ENCODE peak calls at places on chromosomes 2 and 18, in eight cellular contexts. One of them, this sample, is unnamed.

GRCh38 chr18:33870059-33870458 is 292.0 kb downstream of the ASXL3 start:
- DNase-seq in AG09309: no peak
- DNase-seq in suprapubic skin: no peak
- DNase-seq in kidney epithelial cell: peak; percentile 1
- DNase-seq in HL-60: no peak
- DNase-seq in Karpas-422: no peak
- DNase-seq in naive thymus-derived CD4-positive, alpha-beta T cell: no peak
- DNase-seq in adrenal gland: no peak
- DNase-seq in this sample: no peak

GRCh38 chr2:10487144-10488104 is 39.3 kb upstream of the ODC1 start:
- DNase-seq in AG09309: no peak
- DNase-seq in suprapubic skin: peak; percentile 30
- DNase-seq in kidney epithelial cell: no peak
- DNase-seq in HL-60: no peak
- DNase-seq in Karpas-422: no peak
- DNase-seq in naive thymus-derived CD4-positive, alpha-beta T cell: peak; percentile 14
- DNase-seq in adrenal gland: no peak
- DNase-seq in this sample: no peak

GRCh38 chr2:24509425-24509824 is 18.4 kb downstream of the NCOA1 start:
- DNase-seq in AG09309: no peak
- DNase-seq in suprapubic skin: no peak
- DNase-seq in kidney epithelial cell: no peak
- DNase-seq in HL-60: no peak
- DNase-seq in Karpas-422: no peak
- DNase-seq in naive thymus-derived CD4-positive, alpha-beta T cell: no peak
- DNase-seq in adrenal gland: no peak
- DNase-seq in this sample: no peak

GRCh38 chr18:50819027-50819726 is 639 bp downstream of the MRO start:
- DNase-seq in AG09309: no peak
- DNase-seq in suprapubic skin: no peak
- DNase-seq in kidney epithelial cell: no peak
- DNase-seq in HL-60: no peak
- DNase-seq in Karpas-422: no peak
- DNase-seq in naive thymus-derived CD4-positive, alpha-beta T cell: no peak
- DNase-seq in adrenal gland: peak; percentile 30
- DNase-seq in this sample: no peak

GRCh38 chr2:161131074-161131680 is 29.1 kb upstream of the TANK start:
- DNase-seq in AG09309: no peak
- DNase-seq in suprapubic skin: no peak
- DNase-seq in kidney epithelial cell: no peak
- DNase-seq in HL-60: no peak
- DNase-seq in Karpas-422: no peak
- DNase-seq in naive thymus-derived CD4-positive, alpha-beta T cell: no peak
- DNase-seq in adrenal gland: no peak
- DNase-seq in this sample: no peak

GRCh38 chr2:116582850-116583249 is 1231.6 kb upstream of the DDX18 start:
- DNase-seq in AG09309: no peak
- DNase-seq in suprapubic skin: no peak
- DNase-seq in kidney epithelial cell: no peak
- DNase-seq in HL-60: no peak
- DNase-seq in Karpas-422: no peak
- DNase-seq in naive thymus-derived CD4-positive, alpha-beta T cell: no peak
- DNase-seq in adrenal gland: no peak
- DNase-seq in this sample: no peak

GRCh38 chr2:86414996-86415395 is 26.2 kb upstream of the KDM3A start:
- DNase-seq in AG09309: no peak
- DNase-seq in suprapubic skin: no peak
- DNase-seq in kidney epithelial cell: no peak
- DNase-seq in HL-60: no peak
- DNase-seq in Karpas-422: no peak
- DNase-seq in naive thymus-derived CD4-positive, alpha-beta T cell: no peak
- DNase-seq in adrenal gland: no peak
- DNase-seq in this sample: no peak

GRCh38 chr2:216320852-216321251 is 51.4 kb downstream of the MARCHF4 start:
- DNase-seq in AG09309: no peak
- DNase-seq in suprapubic skin: no peak
- DNase-seq in kidney epithelial cell: no peak
- DNase-seq in HL-60: no peak
- DNase-seq in Karpas-422: no peak
- DNase-seq in naive thymus-derived CD4-positive, alpha-beta T cell: no peak
- DNase-seq in adrenal gland: no peak
- DNase-seq in this sample: no peak

GRCh38 chr18:79645291-79645983 is 34.2 kb upstream of the CTDP1 start:
- DNase-seq in AG09309: no peak
- DNase-seq in suprapubic skin: no peak
- DNase-seq in kidney epithelial cell: no peak
- DNase-seq in HL-60: peak; percentile 97
- DNase-seq in Karpas-422: no peak
- DNase-seq in naive thymus-derived CD4-positive, alpha-beta T cell: no peak
- DNase-seq in adrenal gland: no peak
- DNase-seq in this sample: no peak

GRCh38 chr2:235495373-235496238 is 1.8 kb downstream of the AGAP1 start:
- DNase-seq in AG09309: no peak
- DNase-seq in suprapubic skin: no peak
- DNase-seq in kidney epithelial cell: no peak
- DNase-seq in HL-60: no peak
- DNase-seq in Karpas-422: no peak
- DNase-seq in naive thymus-derived CD4-positive, alpha-beta T cell: no peak
- DNase-seq in adrenal gland: peak; percentile 7
- DNase-seq in this sample: no peak

GRCh38 chr18:14748496-14748895 is 524 bp downstream of the ANKRD30B start:
- DNase-seq in AG09309: no peak
- DNase-seq in suprapubic skin: no peak
- DNase-seq in kidney epithelial cell: no peak
- DNase-seq in HL-60: no peak
- DNase-seq in Karpas-422: no peak
- DNase-seq in naive thymus-derived CD4-positive, alpha-beta T cell: no peak
- DNase-seq in adrenal gland: no peak
- DNase-seq in this sample: no peak

GRCh38 chr2:82790277-82791021 is 1668.6 kb downstream of the SUCLG1 start:
- DNase-seq in AG09309: peak; percentile 11
- DNase-seq in suprapubic skin: no peak
- DNase-seq in kidney epithelial cell: peak; percentile 25
- DNase-seq in HL-60: no peak
- DNase-seq in Karpas-422: no peak
- DNase-seq in naive thymus-derived CD4-positive, alpha-beta T cell: no peak
- DNase-seq in adrenal gland: no peak
- DNase-seq in this sample: peak; percentile 12

GRCh38 chr2:3283206-3283605 is 94.4 kb downstream of the EIPR1 start:
- DNase-seq in AG09309: no peak
- DNase-seq in suprapubic skin: peak; percentile 40
- DNase-seq in kidney epithelial cell: no peak
- DNase-seq in HL-60: no peak
- DNase-seq in Karpas-422: no peak
- DNase-seq in naive thymus-derived CD4-positive, alpha-beta T cell: no peak
- DNase-seq in adrenal gland: no peak
- DNase-seq in this sample: no peak
- H3K4me3 ChIP-seq in AG09309: no peak overlapping the region
- H3K4me3 ChIP-seq in suprapubic skin: no peak overlapping the region
- H3K4me3 ChIP-seq in kidney epithelial cell: no peak overlapping the region
- H3K4me3 ChIP-seq in HL-60: no peak overlapping the region
- H3K4me3 ChIP-seq in Karpas-422: no peak overlapping the region
- H3K4me3 ChIP-seq in naive thymus-derived CD4-positive, alpha-beta T cell: no peak overlapping the region
- H3K4me3 ChIP-seq in adrenal gland: no peak overlapping the region
- H3K4me3 ChIP-seq in this sample: no peak overlapping the region

GRCh38 chr2:201084863-201085262 is 13.1 kb downstream of the NDUFB3 start:
- DNase-seq in AG09309: peak; percentile 7
- DNase-seq in suprapubic skin: no peak
- DNase-seq in kidney epithelial cell: no peak
- DNase-seq in HL-60: no peak
- DNase-seq in Karpas-422: no peak
- DNase-seq in naive thymus-derived CD4-positive, alpha-beta T cell: no peak
- DNase-seq in adrenal gland: no peak
- DNase-seq in this sample: no peak

GRCh38 chr2:201093573-201093972 is 21.8 kb downstream of the NDUFB3 start:
- DNase-seq in AG09309: no peak
- DNase-seq in suprapubic skin: no peak
- DNase-seq in kidney epithelial cell: no peak
- DNase-seq in HL-60: peak; percentile 86
- DNase-seq in Karpas-422: no peak
- DNase-seq in naive thymus-derived CD4-positive, alpha-beta T cell: no peak
- DNase-seq in adrenal gland: no peak
- DNase-seq in this sample: no peak

GRCh38 chr2:201090574-201090973 is 18.8 kb downstream of the NDUFB3 start:
- DNase-seq in AG09309: no peak
- DNase-seq in suprapubic skin: no peak
- DNase-seq in kidney epithelial cell: no peak
- DNase-seq in HL-60: no peak
- DNase-seq in Karpas-422: no peak
- DNase-seq in naive thymus-derived CD4-positive, alpha-beta T cell: no peak
- DNase-seq in adrenal gland: no peak
- DNase-seq in this sample: no peak
- H3K4me3 ChIP-seq in AG09309: no peak overlapping the region
- H3K4me3 ChIP-seq in suprapubic skin: no peak overlapping the region
- H3K4me3 ChIP-seq in kidney epithelial cell: no peak overlapping the region
- H3K4me3 ChIP-seq in HL-60: no peak overlapping the region
- H3K4me3 ChIP-seq in Karpas-422: no peak overlapping the region
- H3K4me3 ChIP-seq in naive thymus-derived CD4-positive, alpha-beta T cell: no peak overlapping the region
- H3K4me3 ChIP-seq in adrenal gland: no peak overlapping the region
- H3K4me3 ChIP-seq in this sample: no peak overlapping the region

DNA sequence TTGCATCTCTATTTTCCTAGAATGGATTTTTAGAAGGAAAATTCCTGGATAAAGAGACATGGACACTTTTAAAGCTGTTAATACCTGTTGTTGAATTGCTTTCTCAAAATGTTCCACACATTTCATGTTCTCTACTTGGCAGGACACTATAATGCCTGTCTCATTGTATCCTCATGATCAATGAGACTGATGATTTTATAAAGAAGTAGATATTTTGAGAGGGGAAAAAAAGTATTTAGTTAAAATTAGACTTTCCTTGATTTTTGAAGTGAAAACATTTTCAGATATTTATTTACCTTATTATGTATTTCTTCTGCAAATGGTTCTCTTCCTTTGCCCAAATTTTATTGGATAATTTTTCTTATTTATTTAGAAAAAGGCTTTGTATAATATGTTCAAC is 242.5 kb downstream of the MYCN start:
- DNase-seq in AG09309: no peak
- DNase-seq in suprapubic skin: no peak
- DNase-seq in kidney epithelial cell: no peak
- DNase-seq in HL-60: no peak
- DNase-seq in Karpas-422: no peak
- DNase-seq in naive thymus-derived CD4-positive, alpha-beta T cell: no peak
- DNase-seq in adrenal gland: no peak
- DNase-seq in this sample: no peak
- H3K4me3 ChIP-seq in AG09309: no peak overlapping the region
- H3K4me3 ChIP-seq in suprapubic skin: no peak overlapping the region
- H3K4me3 ChIP-seq in kidney epithelial cell: no peak overlapping the region
- H3K4me3 ChIP-seq in HL-60: no peak overlapping the region
- H3K4me3 ChIP-seq in Karpas-422: no peak overlapping the region
- H3K4me3 ChIP-seq in naive thymus-derived CD4-positive, alpha-beta T cell: no peak overlapping the region
- H3K4me3 ChIP-seq in adrenal gland: no peak overlapping the region
- H3K4me3 ChIP-seq in this sample: no peak overlapping the region

DNA sequence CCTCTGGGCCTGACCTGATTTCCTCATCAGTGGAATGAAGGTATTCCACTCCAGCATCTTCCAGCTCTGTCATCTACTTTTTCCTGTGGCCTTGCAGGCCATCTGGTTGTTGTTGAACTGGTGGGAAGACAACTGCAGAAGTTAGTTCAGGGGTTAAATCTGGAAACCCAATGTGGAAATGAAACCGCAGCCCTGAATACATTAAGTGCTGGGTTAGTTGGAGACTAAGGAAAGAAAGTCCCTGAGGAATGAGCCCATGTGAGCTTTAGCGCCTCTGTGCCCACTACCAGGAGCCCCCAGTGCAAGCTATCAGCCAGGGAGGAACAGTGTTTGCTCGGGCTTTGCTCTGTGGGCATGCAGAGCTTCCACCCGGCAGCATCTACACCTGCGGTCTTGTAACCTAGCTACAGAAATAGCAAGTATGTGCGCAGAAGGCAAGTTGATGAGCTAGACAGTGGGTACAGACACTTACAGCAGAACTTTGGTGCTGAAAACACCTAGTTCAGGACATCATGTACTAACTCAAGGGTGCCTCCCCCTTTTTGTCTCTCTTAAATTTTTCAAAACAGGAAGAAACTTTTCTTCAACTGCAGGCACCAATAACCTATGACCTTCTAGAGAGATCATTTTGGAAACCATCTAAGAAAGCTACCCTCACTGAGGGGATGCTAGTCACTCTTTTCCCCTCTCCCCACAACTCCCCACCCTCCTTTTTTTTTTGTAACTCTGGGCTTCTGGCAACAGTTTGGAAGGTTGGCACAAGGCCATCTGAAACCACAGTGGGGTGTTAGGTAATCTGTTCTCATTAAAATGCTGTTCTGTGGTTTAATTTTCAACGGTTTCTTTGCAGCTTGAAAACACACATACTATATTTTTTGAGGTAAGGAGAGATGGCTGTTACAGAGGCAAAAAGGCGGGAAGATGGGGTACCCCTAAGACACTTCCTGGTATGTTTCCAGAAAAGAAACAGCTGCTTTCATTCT is 18.3 kb upstream of the CXCR4 start:
- DNase-seq in AG09309: no peak
- DNase-seq in suprapubic skin: no peak
- DNase-seq in kidney epithelial cell: no peak
- DNase-seq in HL-60: peak; percentile 98
- DNase-seq in Karpas-422: peak; percentile 70
- DNase-seq in naive thymus-derived CD4-positive, alpha-beta T cell: peak; percentile 32
- DNase-seq in adrenal gland: peak; percentile 27
- DNase-seq in this sample: no peak
- H3K4me3 ChIP-seq in AG09309: no peak overlapping the region
- H3K4me3 ChIP-seq in suprapubic skin: no peak overlapping the region
- H3K4me3 ChIP-seq in kidney epithelial cell: no peak overlapping the region
- H3K4me3 ChIP-seq in HL-60: no peak overlapping the region
- H3K4me3 ChIP-seq in Karpas-422: peak overlapping the region; percentile 23
- H3K4me3 ChIP-seq in naive thymus-derived CD4-positive, alpha-beta T cell: peak overlapping the region; percentile 15
- H3K4me3 ChIP-seq in adrenal gland: no peak overlapping the region
- H3K4me3 ChIP-seq in this sample: no peak overlapping the region

DNA sequence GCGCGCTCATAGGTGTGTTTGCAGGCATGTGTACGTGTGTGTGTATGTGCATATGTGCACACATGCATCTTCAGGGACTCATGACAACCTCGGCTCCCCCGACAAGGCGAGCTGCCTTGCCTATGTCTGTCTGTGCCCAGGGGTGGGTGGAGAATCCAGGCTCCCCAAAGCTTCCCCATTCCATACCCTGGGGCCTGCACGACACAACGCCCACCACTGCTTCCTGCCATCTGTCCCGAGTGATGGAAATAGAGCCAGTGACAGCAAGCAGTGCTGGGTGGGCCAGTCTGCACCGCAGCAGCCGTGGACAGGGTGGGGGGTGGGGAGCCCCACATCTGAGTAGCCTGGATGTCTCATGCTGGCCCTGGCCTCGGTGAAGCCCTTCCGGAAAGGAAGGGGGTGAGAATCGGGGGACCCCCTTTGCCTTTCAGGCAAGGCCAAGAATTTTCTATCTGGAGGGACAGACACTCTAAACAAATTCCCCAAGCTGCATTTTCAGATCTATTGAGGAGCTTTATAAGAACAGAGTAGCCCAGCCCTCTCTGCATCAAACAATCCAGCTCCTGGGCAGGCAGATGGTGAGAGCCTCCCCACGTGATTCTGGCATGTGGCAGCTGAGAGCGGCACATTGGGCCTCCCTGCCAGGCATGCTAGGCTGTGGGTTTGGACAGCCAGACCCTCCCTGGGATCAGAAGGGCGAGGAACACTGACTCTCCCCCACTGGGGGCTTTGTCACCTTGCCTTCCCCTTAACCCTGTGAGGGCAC is 4.9 kb downstream of the KCNIP3 start:
- DNase-seq in AG09309: no peak
- DNase-seq in suprapubic skin: no peak
- DNase-seq in kidney epithelial cell: no peak
- DNase-seq in HL-60: no peak
- DNase-seq in Karpas-422: no peak
- DNase-seq in naive thymus-derived CD4-positive, alpha-beta T cell: no peak
- DNase-seq in adrenal gland: no peak
- DNase-seq in this sample: no peak
- H3K4me3 ChIP-seq in AG09309: no peak overlapping the region
- H3K4me3 ChIP-seq in suprapubic skin: no peak overlapping the region
- H3K4me3 ChIP-seq in kidney epithelial cell: no peak overlapping the region
- H3K4me3 ChIP-seq in HL-60: no peak overlapping the region
- H3K4me3 ChIP-seq in Karpas-422: no peak overlapping the region
- H3K4me3 ChIP-seq in naive thymus-derived CD4-positive, alpha-beta T cell: no peak overlapping the region
- H3K4me3 ChIP-seq in adrenal gland: no peak overlapping the region
- H3K4me3 ChIP-seq in this sample: no peak overlapping the region

This sample was measured in AG04449.